ENCODE peak calls at places on chromosomes 4 and X, in five cellular contexts. T is fibroblast of the conjunctiva, Z is GM04504, V is epithelial cell of esophagus, A is pancreas. J is an unnamed sample.
A peak's percentile ranks its signal among the peaks of the same experiment; 100 is the strongest.

GRCh38 chr4:68278045-68278444 is 32.6 kb upstream of the TMPRSS11B start:
- DNase-seq in V (peak; percentile 10), T (no peak), Z (no peak), A (no peak), J (no peak)

GRCh38 chr4:181877329-181877848 is 365.8 kb upstream of the TENM3 start:
- DNase-seq in T (peak; percentile 6), Z (no peak), V (peak; percentile 91), A (no peak), J (no peak)

GRCh38 chrX:49922291-49923241 is at the start of gene CLCN5:
- DNase-seq in T (peak; percentile 94), V (peak; percentile 94), A (peak; percentile 96), Z (peak; percentile 83), J (peak; percentile 96)

GRCh38 chr4:108821056-108821925 is 58.4 kb upstream of the ETNPPL start:
- DNase-seq in T (no peak), V (peak; percentile 65), Z (no peak), A (no peak), J (no peak)

GRCh38 chrX:39857780-39858179 is 240.0 kb downstream of the BCOR start:
- DNase-seq in A (no peak), T (no peak), V (peak; percentile 4), Z (no peak), J (no peak)

GRCh38 chr4:188145626-188146025 is 6.4 kb downstream of the TRIML1 start:
- DNase-seq in Z (no peak), A (no peak), V (no peak), T (no peak), J (no peak)

GRCh38 chr4:185374027-185374426 is 21.7 kb downstream of the LRP2BP start:
- DNase-seq in V (no peak), T (no peak), A (no peak), Z (no peak), J (no peak)

GRCh38 chr4:95178938-95179337 is 369.8 kb downstream of the UNC5C start:
- DNase-seq in A (no peak), Z (no peak), V (no peak), T (no peak), J (no peak)

GRCh38 chr4:141599853-141600252 is 36.5 kb upstream of the IL15 start:
- DNase-seq in A (no peak), V (no peak), Z (no peak), T (no peak), J (no peak)

GRCh38 chrX:116824785-116825184 is 362.0 kb upstream of the CT83 start:
- DNase-seq in Z (no peak), A (no peak), T (no peak), V (no peak), J (no peak)

GRCh38 chr4:41256131-41256739 is 493 bp upstream of the UCHL1 start:
- DNase-seq in Z (no peak), T (peak; percentile 55), A (no peak), V (no peak), J (no peak)

GRCh38 chrX:132908891-132909290 is 49.5 kb downstream of the HS6ST2 start:
- DNase-seq in Z (no peak), T (no peak), V (peak; percentile 22), A (no peak), J (no peak)

GRCh38 chr4:100462206-100462605 is 55.6 kb downstream of the EMCN start:
- DNase-seq in V (peak; percentile 73), Z (no peak), A (no peak), T (peak; percentile 1), J (no peak)

GRCh38 chrX:74980802-74981201 is 55.5 kb upstream of the NEXMIF start:
- DNase-seq in A (no peak), V (no peak), T (no peak), Z (no peak), J (no peak)

GRCh38 chr4:81550005-81550896 is 78.5 kb upstream of the RASGEF1B start:
- DNase-seq in Z (no peak), T (no peak), A (no peak), V (no peak), J (no peak)

GRCh38 chrX:40543661-40544328 is 37.0 kb upstream of the ATP6AP2 start:
- DNase-seq in T (peak; percentile 31), V (peak; percentile 72), A (peak; percentile 25), Z (peak; percentile 11), J (no peak)